ENCODE peak calls at places on chromosome 3, in eight cellular contexts. One of them, this sample, is unnamed.
A peak's percentile ranks its signal among the peaks of the same experiment; 100 is the strongest.

GRCh38 chr3:16249336-16249735 is 15.4 kb downstream of the DPH3 start:
- DNase-seq in IMR-90: peak; percentile 50
- DNase-seq in fibroblast of lung: peak; percentile 54
- DNase-seq in AG10803: no peak
- DNase-seq in skeletal muscle cell: no peak
- DNase-seq in NB4: peak; percentile 51
- DNase-seq in GM23248: peak; percentile 67
- DNase-seq in tibial nerve: no peak
- DNase-seq in this sample: peak; percentile 42

GRCh38 chr3:14273886-14274517 is 95.4 kb downstream of the LSM3 start:
- DNase-seq in IMR-90: peak; percentile 35
- DNase-seq in fibroblast of lung: no peak
- DNase-seq in AG10803: no peak
- DNase-seq in skeletal muscle cell: no peak
- DNase-seq in NB4: no peak
- DNase-seq in GM23248: peak; percentile 30
- DNase-seq in tibial nerve: no peak
- DNase-seq in this sample: no peak

GRCh38 chr3:45984331-45985312 is 11.0 kb downstream of the FYCO1 start:
- DNase-seq in IMR-90: peak; percentile 76
- DNase-seq in fibroblast of lung: peak; percentile 62
- DNase-seq in AG10803: peak; percentile 84
- DNase-seq in skeletal muscle cell: no peak
- DNase-seq in NB4: no peak
- DNase-seq in GM23248: no peak
- DNase-seq in tibial nerve: no peak
- DNase-seq in this sample: peak; percentile 91

GRCh38 chr3:197800379-197800778 is 9.3 kb downstream of the LRCH3 start:
- DNase-seq in IMR-90: peak; percentile 80
- DNase-seq in fibroblast of lung: no peak
- DNase-seq in AG10803: no peak
- DNase-seq in skeletal muscle cell: no peak
- DNase-seq in NB4: no peak
- DNase-seq in GM23248: no peak
- DNase-seq in tibial nerve: no peak
- DNase-seq in this sample: peak; percentile 34

GRCh38 chr3:39349080-39349479 is 19.6 kb downstream of the CCR8 start:
- DNase-seq in IMR-90: no peak
- DNase-seq in fibroblast of lung: no peak
- DNase-seq in AG10803: no peak
- DNase-seq in skeletal muscle cell: no peak
- DNase-seq in NB4: no peak
- DNase-seq in GM23248: no peak
- DNase-seq in tibial nerve: no peak
- DNase-seq in this sample: no peak

GRCh38 chr3:101026881-101027678 is 33.9 kb upstream of the ABI3BP start:
- DNase-seq in IMR-90: no peak
- DNase-seq in fibroblast of lung: no peak
- DNase-seq in AG10803: no peak
- DNase-seq in skeletal muscle cell: no peak
- DNase-seq in NB4: no peak
- DNase-seq in GM23248: no peak
- DNase-seq in tibial nerve: no peak
- DNase-seq in this sample: no peak

GRCh38 chr3:8713901-8714759 is 19.5 kb upstream of the CAV3 start:
- DNase-seq in IMR-90: no peak
- DNase-seq in fibroblast of lung: no peak
- DNase-seq in AG10803: no peak
- DNase-seq in skeletal muscle cell: no peak
- DNase-seq in NB4: no peak
- DNase-seq in GM23248: peak; percentile 50
- DNase-seq in tibial nerve: no peak
- DNase-seq in this sample: no peak

GRCh38 chr3:72593881-72594397 is 254.3 kb downstream of the SHQ1 start:
- DNase-seq in IMR-90: peak; percentile 18
- DNase-seq in fibroblast of lung: peak; percentile 66
- DNase-seq in AG10803: peak; percentile 34
- DNase-seq in skeletal muscle cell: peak; percentile 14
- DNase-seq in NB4: peak; percentile 56
- DNase-seq in GM23248: peak; percentile 24
- DNase-seq in tibial nerve: no peak
- DNase-seq in this sample: peak; percentile 75

GRCh38 chr3:61530355-61530754 is 31.0 kb upstream of the PTPRG start:
- DNase-seq in IMR-90: peak; percentile 28
- DNase-seq in fibroblast of lung: peak; percentile 58
- DNase-seq in AG10803: peak; percentile 14
- DNase-seq in skeletal muscle cell: no peak
- DNase-seq in NB4: peak; percentile 18
- DNase-seq in GM23248: peak; percentile 41
- DNase-seq in tibial nerve: peak; percentile 52
- DNase-seq in this sample: peak; percentile 42

GRCh38 chr3:157469571-157470294 is 33.1 kb downstream of the PTX3 start:
- DNase-seq in IMR-90: no peak
- DNase-seq in fibroblast of lung: no peak
- DNase-seq in AG10803: no peak
- DNase-seq in skeletal muscle cell: no peak
- DNase-seq in NB4: peak; percentile 69
- DNase-seq in GM23248: peak; percentile 23
- DNase-seq in tibial nerve: no peak
- DNase-seq in this sample: no peak

GRCh38 chr3:59248976-59249375 is 199.2 kb upstream of the CFAP20DC start:
- DNase-seq in IMR-90: no peak
- DNase-seq in fibroblast of lung: no peak
- DNase-seq in AG10803: no peak
- DNase-seq in skeletal muscle cell: no peak
- DNase-seq in NB4: no peak
- DNase-seq in GM23248: no peak
- DNase-seq in tibial nerve: no peak
- DNase-seq in this sample: no peak

GRCh38 chr3:122857019-122857418 is 62.1 kb downstream of the SLC49A4 start:
- DNase-seq in IMR-90: peak; percentile 62
- DNase-seq in fibroblast of lung: peak; percentile 75
- DNase-seq in AG10803: peak; percentile 72
- DNase-seq in skeletal muscle cell: peak; percentile 25
- DNase-seq in NB4: no peak
- DNase-seq in GM23248: peak; percentile 80
- DNase-seq in tibial nerve: no peak
- DNase-seq in this sample: peak; percentile 43

GRCh38 chr3:187971629-187972028 is 182.3 kb upstream of the LPP start:
- DNase-seq in IMR-90: no peak
- DNase-seq in fibroblast of lung: no peak
- DNase-seq in AG10803: no peak
- DNase-seq in skeletal muscle cell: no peak
- DNase-seq in NB4: no peak
- DNase-seq in GM23248: no peak
- DNase-seq in tibial nerve: no peak
- DNase-seq in this sample: no peak

DNA sequence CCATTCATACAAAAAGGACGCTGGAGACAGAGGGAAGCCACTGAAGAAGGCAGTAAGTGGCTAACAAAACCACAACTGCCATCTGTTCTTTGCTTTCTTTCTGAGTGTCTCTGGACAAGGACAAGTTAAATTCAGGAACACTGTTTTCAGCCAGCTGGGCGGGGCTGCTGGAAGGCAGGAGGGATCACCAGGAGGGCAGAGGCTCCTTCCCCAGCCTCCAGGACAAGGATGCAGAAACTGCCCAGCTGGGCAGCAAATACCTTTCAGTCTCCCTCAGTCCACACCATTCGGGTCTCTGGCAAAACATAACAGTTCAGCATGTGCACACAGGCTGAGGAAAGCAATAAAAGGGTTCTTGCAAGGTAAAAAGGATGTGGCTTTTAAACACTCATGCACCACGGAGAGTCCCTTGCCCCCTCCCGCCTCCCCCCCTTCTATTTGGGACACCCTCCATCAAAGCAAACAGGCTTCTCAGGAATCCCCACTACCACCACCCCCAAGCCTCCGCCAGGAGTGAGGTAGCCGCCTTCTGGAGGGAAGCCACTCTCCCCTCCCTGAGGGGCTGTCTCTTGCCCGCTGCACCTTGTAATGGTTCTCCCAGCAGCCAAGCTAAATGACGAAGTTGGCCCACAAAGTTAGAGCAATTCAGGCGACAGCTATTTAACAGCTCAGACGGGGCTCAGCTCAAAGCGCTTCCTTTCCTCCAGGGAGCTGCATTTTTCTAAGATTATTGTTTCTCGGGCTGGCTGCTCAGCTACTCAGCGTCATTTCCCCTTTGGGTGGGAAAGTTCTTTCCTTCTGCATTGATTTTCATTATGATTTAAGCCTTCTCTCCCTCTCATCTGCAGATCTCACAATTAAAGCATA is 3.8 kb downstream of the HEG1 start:
- DNase-seq in IMR-90: peak; percentile 91
- DNase-seq in fibroblast of lung: peak; percentile 71
- DNase-seq in AG10803: peak; percentile 94
- DNase-seq in skeletal muscle cell: peak; percentile 89
- DNase-seq in NB4: peak; percentile 49
- DNase-seq in GM23248: peak; percentile 97
- DNase-seq in tibial nerve: no peak
- DNase-seq in this sample: peak; percentile 71
- H3K4me3 ChIP-seq in IMR-90: peak overlapping the region; percentile 33
- H3K4me3 ChIP-seq in fibroblast of lung: peak overlapping the region; percentile 97
- H3K4me3 ChIP-seq in AG10803: peak overlapping the region; percentile 74
- H3K4me3 ChIP-seq in skeletal muscle cell: peak overlapping the region; percentile 69
- H3K4me3 ChIP-seq in NB4: no peak overlapping the region
- H3K4me3 ChIP-seq in GM23248: peak overlapping the region; percentile 89
- H3K4me3 ChIP-seq in tibial nerve: no peak overlapping the region
- H3K4me3 ChIP-seq in this sample: peak overlapping the region; percentile 76

GRCh38 chr3:128881576-128881975 is 2.2 kb downstream of the ACAD9 start:
- DNase-seq in IMR-90: no peak
- DNase-seq in fibroblast of lung: no peak
- DNase-seq in AG10803: no peak
- DNase-seq in skeletal muscle cell: no peak
- DNase-seq in NB4: no peak
- DNase-seq in GM23248: no peak
- DNase-seq in tibial nerve: no peak
- DNase-seq in this sample: no peak
- H3K4me3 ChIP-seq in IMR-90: no peak overlapping the region
- H3K4me3 ChIP-seq in fibroblast of lung: no peak overlapping the region
- H3K4me3 ChIP-seq in AG10803: no peak overlapping the region
- H3K4me3 ChIP-seq in skeletal muscle cell: no peak overlapping the region
- H3K4me3 ChIP-seq in NB4: peak overlapping the region; percentile 98
- H3K4me3 ChIP-seq in GM23248: no peak overlapping the region
- H3K4me3 ChIP-seq in tibial nerve: no peak overlapping the region
- H3K4me3 ChIP-seq in this sample: no peak overlapping the region

GRCh38 chr3:11591006-11591360 is 52.7 kb downstream of the VGLL4 start:
- DNase-seq in IMR-90: peak; percentile 60
- DNase-seq in fibroblast of lung: no peak
- DNase-seq in AG10803: peak; percentile 66
- DNase-seq in skeletal muscle cell: no peak
- DNase-seq in NB4: no peak
- DNase-seq in GM23248: peak; percentile 71
- DNase-seq in tibial nerve: no peak
- DNase-seq in this sample: peak; percentile 57
- H3K4me3 ChIP-seq in IMR-90: no peak overlapping the region
- H3K4me3 ChIP-seq in fibroblast of lung: no peak overlapping the region
- H3K4me3 ChIP-seq in AG10803: no peak overlapping the region
- H3K4me3 ChIP-seq in skeletal muscle cell: no peak overlapping the region
- H3K4me3 ChIP-seq in NB4: no peak overlapping the region
- H3K4me3 ChIP-seq in GM23248: peak overlapping the region; percentile 22
- H3K4me3 ChIP-seq in tibial nerve: no peak overlapping the region
- H3K4me3 ChIP-seq in this sample: no peak overlapping the region

GRCh38 chr3:114623420-114624046 is 329.7 kb downstream of the TIGIT start:
- DNase-seq in IMR-90: no peak
- DNase-seq in fibroblast of lung: no peak
- DNase-seq in AG10803: peak; percentile 21
- DNase-seq in skeletal muscle cell: no peak
- DNase-seq in NB4: no peak
- DNase-seq in GM23248: peak; percentile 48
- DNase-seq in tibial nerve: no peak
- DNase-seq in this sample: no peak
- H3K4me3 ChIP-seq in IMR-90: peak overlapping the region; percentile 62
- H3K4me3 ChIP-seq in fibroblast of lung: peak overlapping the region; percentile 90
- H3K4me3 ChIP-seq in AG10803: peak overlapping the region; percentile 70
- H3K4me3 ChIP-seq in skeletal muscle cell: no peak overlapping the region
- H3K4me3 ChIP-seq in NB4: no peak overlapping the region
- H3K4me3 ChIP-seq in GM23248: peak overlapping the region; percentile 82
- H3K4me3 ChIP-seq in tibial nerve: peak overlapping the region; percentile 28
- H3K4me3 ChIP-seq in this sample: peak overlapping the region; percentile 66

GRCh38 chr3:127358641-127359040 is 70.8 kb upstream of the PRR20G start:
- DNase-seq in IMR-90: no peak
- DNase-seq in fibroblast of lung: no peak
- DNase-seq in AG10803: no peak
- DNase-seq in skeletal muscle cell: no peak
- DNase-seq in NB4: no peak
- DNase-seq in GM23248: no peak
- DNase-seq in tibial nerve: no peak
- DNase-seq in this sample: no peak
- H3K4me3 ChIP-seq in IMR-90: no peak overlapping the region
- H3K4me3 ChIP-seq in fibroblast of lung: no peak overlapping the region
- H3K4me3 ChIP-seq in AG10803: no peak overlapping the region
- H3K4me3 ChIP-seq in skeletal muscle cell: no peak overlapping the region
- H3K4me3 ChIP-seq in NB4: no peak overlapping the region
- H3K4me3 ChIP-seq in GM23248: no peak overlapping the region
- H3K4me3 ChIP-seq in tibial nerve: no peak overlapping the region
- H3K4me3 ChIP-seq in this sample: no peak overlapping the region

GRCh38 chr3:149152420-149152819 is 23.0 kb downstream of the HPS3 start:
- DNase-seq in IMR-90: peak; percentile 69
- DNase-seq in fibroblast of lung: peak; percentile 19
- DNase-seq in AG10803: peak; percentile 66
- DNase-seq in skeletal muscle cell: no peak
- DNase-seq in NB4: peak; percentile 90
- DNase-seq in GM23248: peak; percentile 59
- DNase-seq in tibial nerve: no peak
- DNase-seq in this sample: peak; percentile 87

GRCh38 chr3:149150436-149150835 is 21.0 kb downstream of the HPS3 start:
- DNase-seq in IMR-90: no peak
- DNase-seq in fibroblast of lung: no peak
- DNase-seq in AG10803: no peak
- DNase-seq in skeletal muscle cell: no peak
- DNase-seq in NB4: no peak
- DNase-seq in GM23248: no peak
- DNase-seq in tibial nerve: no peak
- DNase-seq in this sample: no peak

GRCh38 chr3:149153402-149153801 is 24.0 kb downstream of the HPS3 start:
- DNase-seq in IMR-90: no peak
- DNase-seq in fibroblast of lung: no peak
- DNase-seq in AG10803: no peak
- DNase-seq in skeletal muscle cell: no peak
- DNase-seq in NB4: no peak
- DNase-seq in GM23248: no peak
- DNase-seq in tibial nerve: no peak
- DNase-seq in this sample: no peak

GRCh38 chr3:149145926-149146325 is 16.5 kb downstream of the HPS3 start:
- DNase-seq in IMR-90: no peak
- DNase-seq in fibroblast of lung: no peak
- DNase-seq in AG10803: peak; percentile 8
- DNase-seq in skeletal muscle cell: no peak
- DNase-seq in NB4: peak; percentile 76
- DNase-seq in GM23248: no peak
- DNase-seq in tibial nerve: no peak
- DNase-seq in this sample: no peak

GRCh38 chr3:149151843-149152242 is 22.4 kb downstream of the HPS3 start:
- DNase-seq in IMR-90: peak; percentile 76
- DNase-seq in fibroblast of lung: peak; percentile 60
- DNase-seq in AG10803: peak; percentile 77
- DNase-seq in skeletal muscle cell: no peak
- DNase-seq in NB4: peak; percentile 95
- DNase-seq in GM23248: peak; percentile 48
- DNase-seq in tibial nerve: no peak
- DNase-seq in this sample: peak; percentile 94
- H3K4me3 ChIP-seq in IMR-90: no peak overlapping the region
- H3K4me3 ChIP-seq in fibroblast of lung: no peak overlapping the region
- H3K4me3 ChIP-seq in AG10803: no peak overlapping the region
- H3K4me3 ChIP-seq in skeletal muscle cell: no peak overlapping the region
- H3K4me3 ChIP-seq in NB4: peak overlapping the region; percentile 30
- H3K4me3 ChIP-seq in GM23248: no peak overlapping the region
- H3K4me3 ChIP-seq in tibial nerve: no peak overlapping the region
- H3K4me3 ChIP-seq in this sample: no peak overlapping the region

This sample was measured in fibroblast of villous mesenchyme.